ENCODE peak calls at places on chromosomes 4 and X, in five cellular contexts. K is adrenal gland, F is prostate gland, V is IMR-90, D is transverse colon. G is an unnamed sample.
A peak's percentile ranks its signal among the peaks of the same experiment; 100 is the strongest.

GRCh38 chrX:107448625-107449468 is 605 bp upstream of the FRMPD3 start:
- DNase-seq in K (peak; percentile 13), F (no peak), V (no peak), D (no peak), G (no peak)

GRCh38 chr4:60042941-60043340 is 1157.2 kb upstream of the ADGRL3 start:
- DNase-seq in K (no peak), F (no peak), V (no peak), D (no peak), G (no peak)

GRCh38 chrX:10722804-10723364 is 102.5 kb upstream of the MID1 start:
- DNase-seq in K (peak; percentile 50), F (peak; percentile 38), V (peak; percentile 67), D (peak; percentile 59), G (peak; percentile 67)

GRCh38 chr4:86898562-86898961 is 6.3 kb upstream of the C4orf36 start:
- DNase-seq in K (no peak), F (no peak), V (peak; percentile 17), D (no peak), G (no peak)

GRCh38 chr4:122765702-122766352 is 33.3 kb downstream of the BBS12 start:
- DNase-seq in K (no peak), F (no peak), V (peak; percentile 91), D (no peak), G (no peak)

GRCh38 chr4:133081246-133081645 is 67.8 kb upstream of the PCDH10 start:
- DNase-seq in K (no peak), F (no peak), V (no peak), D (no peak), G (no peak)

GRCh38 chrX:39967348-39967747 is 130.4 kb downstream of the BCOR start:
- DNase-seq in K (no peak), F (no peak), V (peak; percentile 14), D (no peak), G (no peak)

GRCh38 chr4:148955926-148956325 is 513.7 kb upstream of the NR3C2 start:
- DNase-seq in K (no peak), F (no peak), V (peak; percentile 21), D (no peak), G (no peak)

GRCh38 chrX:106894392-106894909 is 8.7 kb downstream of the RIPPLY1 start:
- DNase-seq in K (peak; percentile 75), F (peak; percentile 15), V (peak; percentile 73), D (peak; percentile 45), G (peak; percentile 46)

GRCh38 chr4:25788839-25789238 is 73.9 kb downstream of the SEL1L3 start:
- DNase-seq in K (no peak), F (no peak), V (no peak), D (no peak), G (no peak)

GRCh38 chr4:148443550-148444295 is 1.5 kb upstream of the NR3C2 start:
- DNase-seq in K (peak; percentile 39), F (peak; percentile 14), V (no peak), D (peak; percentile 40), G (peak; percentile 58)

GRCh38 chr4:78242071-78242470 is 184.9 kb downstream of the FRAS1 start:
- DNase-seq in K (no peak), F (no peak), V (no peak), D (no peak), G (no peak)

GRCh38 chrX:113390531-113390930 is 549.9 kb upstream of the AMOT start:
- DNase-seq in K (no peak), F (no peak), V (no peak), D (no peak), G (no peak)

GRCh38 chr4:186227744-186228513 is 622 bp downstream of the KLKB1 start:
- DNase-seq in K (no peak), F (no peak), V (no peak), D (no peak), G (no peak)

DNA sequence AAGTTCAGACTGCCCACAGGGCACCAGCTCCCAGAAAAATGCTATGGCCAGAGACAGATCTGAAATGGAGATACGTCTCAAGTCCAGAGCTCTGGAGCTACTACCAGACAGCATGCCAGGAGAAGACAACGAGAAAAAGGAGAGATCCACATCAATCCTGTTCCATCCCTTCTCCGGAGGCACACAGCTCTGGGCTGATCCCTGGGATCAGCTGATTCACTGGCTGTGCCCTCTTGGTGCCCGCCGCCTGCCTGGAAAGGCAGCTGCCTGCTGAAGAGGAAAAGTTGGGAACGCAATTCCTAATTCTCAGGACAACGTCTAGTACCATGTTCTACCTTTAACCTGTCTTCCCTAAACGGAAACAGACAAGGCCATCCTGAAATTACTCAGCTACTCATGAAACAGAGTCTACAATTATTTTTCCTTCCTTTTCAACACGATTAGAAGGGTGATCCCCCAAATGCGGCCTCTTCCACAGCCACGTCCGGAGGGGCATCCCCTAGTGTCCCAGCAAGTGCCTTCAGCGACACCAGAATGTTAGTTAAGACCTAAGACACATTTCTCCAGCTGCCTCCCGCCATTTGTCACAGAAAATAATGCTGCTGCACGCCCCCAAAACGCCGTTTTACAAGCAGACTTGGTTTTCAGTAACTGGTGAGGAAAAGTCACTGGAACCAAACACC is 2.4 kb downstream of the ZFYVE28 start:
- DNase-seq in K (no peak), F (no peak), V (no peak), D (no peak), G (no peak)
- H3K27ac ChIP-seq in K (no peak overlapping the region), F (no peak overlapping the region), V (no peak overlapping the region), D (peak overlapping the region; percentile 72), G (no peak overlapping the region)

GRCh38 chrX:55710701-55711100 is 6.8 kb upstream of the RRAGB start:
- DNase-seq in K (peak; percentile 70), F (peak; percentile 5), V (no peak), D (no peak), G (peak; percentile 16)
- TF ChIP-seq POLR2A in K (no peak), F (no peak), V (no peak), D (no peak), G (no peak)

GRCh38 chrX:19879742-19880378 is 7.5 kb downstream of the SH3KBP1 start:
- DNase-seq in K (no peak), F (no peak), V (no peak), D (no peak), G (no peak)

GRCh38 chrX:19883878-19884277 is 3.5 kb downstream of the SH3KBP1 start:
- DNase-seq in K (no peak), F (no peak), V (no peak), D (peak; percentile 40), G (no peak)

GRCh38 chrX:19879181-19879580 is 8.2 kb downstream of the SH3KBP1 start:
- DNase-seq in K (no peak), F (no peak), V (no peak), D (no peak), G (no peak)

GRCh38 chrX:19882066-19882775 is 5.2 kb downstream of the SH3KBP1 start:
- DNase-seq in K (no peak), F (no peak), V (no peak), D (no peak), G (no peak)

GRCh38 chrX:19881559-19881958 is 5.8 kb downstream of the SH3KBP1 start:
- DNase-seq in K (no peak), F (no peak), V (no peak), D (no peak), G (no peak)
- H3K4me3 ChIP-seq in K (no peak overlapping the region), F (no peak overlapping the region), V (no peak overlapping the region), D (no peak overlapping the region), G (no peak overlapping the region)

DNA sequence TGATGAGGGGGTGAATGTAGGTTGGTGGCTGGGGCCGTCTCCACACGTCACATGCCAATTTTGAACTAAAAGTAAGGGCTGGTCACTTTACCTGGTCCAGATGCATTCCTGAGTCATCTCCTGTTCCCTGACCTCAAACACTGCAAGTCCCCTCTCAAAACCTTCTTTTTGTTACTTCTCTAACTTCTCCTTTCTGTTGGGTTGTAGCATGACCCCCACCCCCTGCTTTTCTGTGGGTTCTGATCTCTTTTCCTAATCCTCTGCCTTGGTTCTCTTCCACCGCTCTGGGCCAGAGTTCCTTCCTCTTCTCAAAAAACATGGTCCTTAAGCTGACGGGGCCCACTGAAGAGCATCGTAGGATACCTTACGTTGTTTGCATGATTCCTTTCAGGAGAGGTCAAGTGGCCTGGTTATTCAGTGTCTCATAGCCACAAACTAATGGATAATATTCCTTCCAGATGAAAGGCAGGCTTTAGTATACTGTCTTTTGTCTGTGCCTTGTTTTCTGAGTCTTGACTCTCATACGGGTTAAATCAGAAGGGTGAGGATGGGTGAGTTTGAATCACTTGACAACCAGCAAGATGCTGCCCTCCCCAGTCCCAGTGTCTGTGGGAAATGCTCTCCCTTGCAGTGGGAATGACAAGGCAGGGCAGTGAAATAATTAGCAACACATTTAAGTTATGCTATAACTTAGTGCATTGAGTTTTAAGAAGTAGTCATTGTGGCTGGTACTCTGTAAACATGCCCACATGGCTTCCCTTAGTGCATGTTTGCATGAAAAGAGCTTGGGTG is 15.1 kb downstream of the SMS start:
- DNase-seq in K (no peak), F (no peak), V (no peak), D (no peak), G (no peak)
- H3K27ac ChIP-seq in K (no peak overlapping the region), F (no peak overlapping the region), V (no peak overlapping the region), D (no peak overlapping the region), G (peak overlapping the region; percentile 37)

DNA sequence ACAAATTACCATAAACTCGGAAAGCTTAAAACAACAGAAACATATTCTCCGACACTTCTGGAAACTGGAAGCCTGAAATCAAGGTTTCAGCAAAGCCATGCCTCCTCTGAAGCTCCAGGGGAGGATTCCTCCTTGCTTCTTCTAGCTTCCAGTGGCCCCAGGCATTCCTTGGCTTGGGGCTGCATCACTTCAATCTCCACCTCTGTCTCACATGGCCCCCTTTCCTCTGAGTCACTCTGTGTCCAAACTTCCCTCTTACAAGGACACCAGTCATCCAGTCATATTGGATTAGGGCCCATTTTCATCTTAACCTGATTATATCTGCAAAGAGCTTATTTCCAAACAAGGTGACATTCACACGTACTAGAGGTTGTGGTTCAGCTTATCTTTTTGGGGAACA is 17.3 kb downstream of the PARM1 start:
- DNase-seq in K (no peak), F (no peak), V (no peak), D (no peak), G (no peak)
- TF ChIP-seq POLR2A in K (no peak), F (no peak), V (no peak), D (no peak), G (no peak)